ENCODE peak calls at places on chromosome 1, in ten cellular contexts. I, X, G, P, M, S, N, Z, K and J are unnamed samples.

GRCh38 chr1:101520302-101520701 is 283.5 kb downstream of the S1PR1 start:
- DNase-seq in N (peak; percentile 48), P (peak; percentile 10), X (peak; percentile 69), I (no peak), Z (peak; percentile 75), G (no peak), S (no peak), K (no peak), M (no peak), J (peak; percentile 27)

GRCh38 chr1:244140420-244140819 is 89.3 kb downstream of the ZBTB18 start:
- DNase-seq in I (no peak), Z (no peak), M (no peak), X (no peak), S (no peak), G (no peak), N (no peak), P (no peak), K (no peak), J (no peak)

GRCh38 chr1:161200992-161201827 is 957 bp upstream of the NDUFS2 start:
- DNase-seq in G (peak; percentile 59), X (peak; percentile 94), K (peak; percentile 81), S (no peak), I (no peak), M (peak; percentile 63), N (no peak), P (no peak), Z (peak; percentile 32), J (no peak)

GRCh38 chr1:7389201-7389785 is 381.8 kb upstream of the VAMP3 start:
- DNase-seq in G (peak; percentile 36), N (peak; percentile 22), P (no peak), I (no peak), S (no peak), Z (peak; percentile 25), K (peak; percentile 75), X (peak; percentile 11), M (no peak), J (no peak)

GRCh38 chr1:231040800-231041704 is 998 bp upstream of the FAM89A start:
- DNase-seq in Z (peak; percentile 87), G (peak; percentile 49), P (no peak), X (peak; percentile 24), K (no peak), N (peak; percentile 17), M (no peak), I (no peak), S (no peak), J (no peak)

GRCh38 chr1:107162745-107163144 is 21.9 kb downstream of the NTNG1 start:
- DNase-seq in S (no peak), Z (no peak), P (no peak), M (no peak), N (no peak), K (no peak), X (no peak), I (no peak), G (no peak), J (no peak)

GRCh38 chr1:89615676-89616598 is 17.0 kb upstream of the LRRC8C start:
- DNase-seq in M (no peak), K (peak; percentile 39), N (peak; percentile 30), X (no peak), Z (peak; percentile 50), P (no peak), G (no peak), I (no peak), S (no peak), J (no peak)

GRCh38 chr1:121444096-121444495 is 259.3 kb downstream of the SRGAP2C start:
- DNase-seq in G (no peak), Z (no peak), M (no peak), P (no peak), I (no peak), K (no peak), X (no peak), S (no peak), N (no peak), J (no peak)